ENCODE peak calls at places on chromosomes 1 and 21, in five cellular contexts. N is GM12878, T is H1, Z is GM12891, I is SK-N-SH. G is an unnamed sample.

GRCh38 chr1:203531063-203531462 is 37.1 kb downstream of the OPTC start:
- DNase-seq in Z (no peak), T (no peak), I (no peak), N (no peak), G (no peak)

GRCh38 chr1:93143136-93143535 is 37.1 kb downstream of the TMED5 start:
- DNase-seq in T (no peak), I (no peak), N (peak), Z (no peak), G (no peak)

GRCh38 chr1:64956733-64957441 is 9.5 kb downstream of the JAK1 start:
- DNase-seq in Z (peak), N (peak), I (no peak), T (no peak), G (peak)

GRCh38 chr1:118947790-118948189 is 40.4 kb downstream of the TBX15 start:
- DNase-seq in N (no peak), T (no peak), I (no peak), Z (no peak), G (no peak)

GRCh38 chr1:30310966-30311742 is 412.2 kb downstream of the MATN1 start:
- DNase-seq in T (peak), Z (no peak), I (no peak), N (no peak), G (no peak)

GRCh38 chr1:226372885-226373284 is 35.0 kb downstream of the PARP1 start:
- DNase-seq in N (no peak), I (no peak), Z (no peak), T (no peak), G (no peak)

GRCh38 chr1:10765734-10766478 is 30.5 kb downstream of the CASZ1 start:
- DNase-seq in T (no peak), N (no peak), I (no peak), Z (no peak), G (no peak)

GRCh38 chr1:26350701-26351590 is 3.0 kb downstream of the CRYBG2 start:
- DNase-seq in I (no peak), Z (no peak), N (no peak), T (no peak), G (no peak)

GRCh38 chr1:17122449-17123194 is 3.4 kb upstream of the PADI2 start:
- DNase-seq in N (no peak), T (no peak), Z (no peak), I (no peak), G (no peak)

GRCh38 chr1:160795951-160796383 is at the start of gene LY9:
- DNase-seq in T (no peak), I (no peak), Z (peak), N (peak), G (no peak)

GRCh38 chr1:1421147-1421906 is at the start of gene ANKRD65:
- DNase-seq in N (no peak), T (peak), I (peak), Z (no peak), G (no peak)

GRCh38 chr1:205183676-205184335 is 27.7 kb downstream of the DSTYK start:
- DNase-seq in I (no peak), N (no peak), T (no peak), Z (no peak), G (no peak)

GRCh38 chr1:119713538-119714456 is 2.1 kb downstream of the PHGDH start:
- DNase-seq in N (no peak), Z (no peak), T (no peak), I (no peak), G (no peak)

GRCh38 chr21:45322960-45323461 is 35.3 kb upstream of the POFUT2 start:
- DNase-seq in I (no peak), T (no peak), N (no peak), Z (no peak), G (no peak)

GRCh38 chr1:55143686-55144085 is 71.5 kb downstream of the USP24 start:
- DNase-seq in T (no peak), Z (no peak), N (no peak), I (no peak), G (no peak)

GRCh38 chr1:232319106-232319505 is 310.8 kb downstream of the SIPA1L2 start:
- DNase-seq in N (no peak), T (no peak), Z (no peak), I (peak), G (no peak)

GRCh38 chr1:177913762-177914540 is 55.9 kb downstream of the SEC16B start:
- DNase-seq in N (no peak), Z (no peak), T (peak), I (peak), G (no peak)

GRCh38 chr1:40980453-40981121 is 1.1 kb downstream of the CTPS1 start:
- DNase-seq in I (peak), Z (peak), T (no peak), N (no peak), G (peak)

GRCh38 chr1:167332503-167332902 is 111.8 kb downstream of the POU2F1 start:
- DNase-seq in Z (no peak), T (no peak), N (no peak), I (no peak), G (no peak)

GRCh38 chr1:99560192-99561040 is 85.5 kb upstream of the PALMD start:
- DNase-seq in Z (no peak), T (no peak), I (no peak), N (no peak), G (no peak)

GRCh38 chr1:109923131-109923945 is 12.7 kb downstream of the CSF1 start:
- DNase-seq in T (peak), I (peak), N (no peak), Z (no peak), G (no peak)

GRCh38 chr1:43431676-43432075 is 22.1 kb downstream of the HYI start:
- DNase-seq in T (no peak), Z (no peak), I (no peak), N (no peak), G (no peak)

GRCh38 chr21:38286739-38287426 is 30.1 kb downstream of the KCNJ15 start:
- DNase-seq in I (no peak), N (no peak), Z (no peak), T (no peak), G (no peak)

GRCh38 chr1:173963477-173963876 is 46.4 kb upstream of the SERPINC1 start:
- DNase-seq in N (no peak), Z (no peak), T (no peak), I (no peak), G (no peak)

GRCh38 chr21:38806153-38806941 is 618 bp downstream of the ETS2 start:
- DNase-seq in Z (peak), T (peak), N (no peak), I (peak), G (no peak)

GRCh38 chr1:40014253-40014706 is 26.2 kb upstream of the CAP1 start:
- DNase-seq in T (no peak), I (no peak), Z (no peak), N (no peak), G (no peak)

GRCh38 chr1:230316864-230317745 is 109.0 kb downstream of the PGBD5 start:
- DNase-seq in N (no peak), Z (no peak), I (no peak), T (no peak), G (no peak)

GRCh38 chr1:205360166-205360565 is 3.4 kb upstream of the KLHDC8A start:
- DNase-seq in N (no peak), I (peak), Z (no peak), T (no peak), G (no peak)

GRCh38 chr1:91783423-91784162 is 102.4 kb downstream of the TGFBR3 start:
- DNase-seq in N (no peak), T (no peak), I (no peak), Z (no peak), G (no peak)

GRCh38 chr1:165355221-165355976 is 1.1 kb downstream of the LMX1A start:
- DNase-seq in N (no peak), T (peak), I (no peak), Z (no peak), G (no peak)

GRCh38 chr21:22691643-22692042 is 1693.4 kb downstream of the NCAM2 start:
- DNase-seq in I (no peak), Z (no peak), T (no peak), N (no peak), G (no peak)

GRCh38 chr21:27759091-27759659 is 792.3 kb upstream of the ADAMTS5 start:
- DNase-seq in I (no peak), Z (no peak), N (no peak), T (peak), G (no peak)

GRCh38 chr21:38227401-38227800 is 29.4 kb upstream of the KCNJ15 start:
- DNase-seq in Z (no peak), T (no peak), N (no peak), I (no peak), G (no peak)

GRCh38 chr1:10057305-10057704 is 24.5 kb downstream of the UBE4B start:
- DNase-seq in Z (no peak), N (no peak), I (no peak), T (no peak), G (no peak)

GRCh38 chr21:18411565-18411964 is 8.0 kb upstream of the TMPRSS15 start:
- DNase-seq in I (no peak), T (no peak), Z (no peak), N (no peak), G (no peak)

GRCh38 chr1:24199291-24199900 is 12.3 kb upstream of the IFNLR1 start:
- DNase-seq in Z (peak), N (no peak), I (peak), T (peak), G (peak)

GRCh38 chr1:245677446-245678240 is 522.9 kb downstream of the KIF26B start:
- DNase-seq in I (no peak), N (no peak), T (no peak), Z (no peak), G (no peak)

GRCh38 chr21:45537746-45538291 is 4.4 kb downstream of the SLC19A1 start:
- DNase-seq in I (no peak), Z (no peak), N (no peak), T (peak), G (no peak)

DNA sequence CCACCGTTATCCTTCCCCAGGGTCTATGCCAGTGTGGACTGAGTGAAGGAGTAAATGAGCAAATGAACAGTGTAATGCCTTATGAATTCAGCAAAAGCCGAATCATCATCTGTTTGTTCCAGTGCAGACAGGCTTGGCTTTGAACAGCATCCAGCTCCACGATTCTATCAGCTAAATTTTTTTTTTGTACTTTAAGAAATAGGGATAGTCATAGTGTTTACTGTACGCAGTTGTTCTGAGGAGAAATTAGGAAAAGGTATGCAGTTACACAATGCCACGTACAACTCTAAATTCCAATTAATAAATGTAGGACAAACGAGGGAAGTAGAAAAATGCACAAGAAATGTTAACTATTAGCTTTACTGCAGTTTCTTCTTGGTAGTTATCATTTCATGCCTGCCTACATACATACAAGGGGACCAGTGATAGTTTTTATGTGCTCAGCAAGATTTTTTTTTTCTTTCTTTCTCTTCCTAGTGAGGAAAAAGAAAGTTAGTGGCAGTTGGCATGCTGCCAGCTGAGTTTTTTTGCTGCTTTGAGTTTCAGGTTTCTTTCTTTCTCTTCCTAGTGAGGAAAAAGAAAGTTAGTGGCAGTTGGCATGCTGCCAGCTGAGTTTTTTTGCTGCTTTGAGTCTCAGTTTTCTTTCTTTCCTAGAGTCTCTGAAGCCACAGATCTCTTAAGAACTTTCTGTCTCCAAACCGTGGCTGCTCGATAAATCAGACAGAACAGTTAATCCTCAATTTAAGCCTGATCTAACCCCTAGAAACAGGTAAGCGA is at the start of gene IFI44L:
- DNase-seq in N (peak), I (no peak), T (no peak), Z (no peak), G (no peak)
- TF ChIP-seq TAF1 in N (peak), I (no peak), T (no peak), Z (peak), G (no peak)

DNA sequence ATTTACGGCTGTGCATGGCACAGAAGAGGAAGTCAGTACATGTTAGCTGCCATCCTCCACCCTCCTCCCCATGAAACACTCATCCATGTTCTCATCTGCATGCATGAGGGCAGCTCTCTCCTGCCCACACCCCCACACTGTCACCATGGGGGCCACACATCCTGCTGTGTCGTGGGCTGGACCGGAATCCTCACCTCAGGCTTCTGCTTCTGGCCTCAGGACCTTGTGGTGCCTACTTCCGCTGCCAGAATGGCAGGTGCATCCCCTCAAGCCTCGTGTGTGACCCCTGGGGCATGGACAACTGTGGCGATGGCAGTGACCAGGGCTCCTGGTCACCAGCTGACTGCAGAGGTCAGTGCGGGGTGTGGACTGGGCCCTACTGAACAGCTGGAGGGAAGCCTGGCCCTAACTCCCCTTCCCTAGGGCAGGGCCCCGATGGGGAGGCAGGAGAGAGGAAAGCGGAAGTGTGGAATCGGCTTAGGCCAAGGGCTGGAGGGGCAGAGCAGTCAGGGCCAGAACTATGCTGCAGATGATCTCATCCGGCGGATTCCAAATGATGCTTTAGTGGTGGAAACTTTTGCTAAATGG is 3.8 kb downstream of the LDLRAD2 start:
- DNase-seq in T (no peak), N (no peak), Z (no peak), I (peak), G (no peak)
- TF ChIP-seq POLR2AphosphoS5 in T (no peak), N (no peak), Z (no peak), I (no peak), G (no peak)

GRCh38 chr21:32083175-32083574 is 195.7 kb downstream of the MIS18A start:
- DNase-seq in Z (no peak), I (peak), N (no peak), T (no peak), G (no peak)
- TF ChIP-seq TAF1 in Z (no peak), I (no peak), N (no peak), T (no peak), G (no peak)

GRCh38 chr1:237220243-237220642 is 178.3 kb downstream of the RYR2 start:
- DNase-seq in T (no peak), Z (no peak), N (no peak), I (no peak), G (no peak)
- TF ChIP-seq POLR2AphosphoS5 in T (no peak), Z (no peak), N (no peak), I (no peak), G (no peak)

DNA sequence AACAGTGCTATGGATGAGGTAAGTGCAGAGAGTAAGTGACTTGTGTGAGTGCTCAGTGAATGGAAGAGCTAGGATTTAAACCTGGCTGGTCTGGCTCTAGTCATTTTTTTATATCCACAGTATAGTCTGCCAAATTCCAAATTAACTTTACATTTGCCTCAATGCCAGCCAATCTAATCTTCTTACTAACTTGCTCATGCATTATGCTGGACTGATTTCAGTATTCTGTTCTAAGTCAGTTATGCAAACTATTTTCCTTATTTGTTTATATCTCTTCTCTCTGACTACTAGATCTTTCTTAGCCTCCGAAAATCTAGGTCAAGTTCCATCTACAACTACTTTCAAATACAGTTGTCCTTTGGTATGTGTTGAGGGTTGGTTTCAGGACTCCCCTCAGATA is 133.3 kb downstream of the XPR1 start:
- DNase-seq in I (no peak), T (no peak), Z (no peak), N (no peak), G (no peak)
- TF ChIP-seq TAF1 in I (no peak), T (no peak), Z (no peak), N (no peak), G (no peak)

DNA sequence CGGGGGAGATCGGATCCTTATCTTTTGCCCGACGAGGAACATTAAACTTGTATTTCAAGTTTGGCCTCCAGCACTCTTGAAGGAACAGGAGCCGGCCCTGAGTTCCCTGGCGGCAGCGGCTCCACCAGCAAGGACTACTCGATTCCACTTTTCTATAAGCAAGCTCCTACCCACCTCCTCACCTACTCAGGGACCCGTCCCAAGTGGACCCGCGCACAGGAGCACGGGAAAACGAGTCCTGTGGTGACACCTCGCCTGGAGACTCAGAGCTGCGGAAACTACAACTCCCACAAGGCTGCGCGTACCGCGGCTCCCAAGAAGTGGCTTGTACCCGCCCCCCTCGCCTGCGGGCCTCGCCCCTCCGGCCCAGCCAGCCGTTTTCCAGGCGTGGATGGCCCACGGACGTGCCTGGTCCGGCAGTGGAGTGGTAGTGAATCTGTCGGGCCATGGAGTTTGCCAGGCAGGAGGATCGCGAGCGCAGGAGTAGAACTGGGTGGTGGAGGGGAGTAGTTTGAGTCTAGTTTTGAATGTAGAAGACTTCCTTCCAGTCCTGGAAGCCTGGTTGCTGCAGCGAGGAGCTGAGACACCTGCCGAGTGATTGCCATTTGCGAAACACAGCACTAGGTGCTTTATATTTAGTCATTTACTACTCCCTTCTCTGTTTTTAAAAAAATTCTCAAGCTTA is at the start of gene ACP6:
- DNase-seq in T (peak), Z (peak), N (peak), I (peak), G (peak)
- TF ChIP-seq POLR2AphosphoS5 in T (no peak), Z (no peak), N (no peak), I (peak), G (no peak)

GRCh38 chr1:154784924-154785531 is 85.1 kb downstream of the KCNN3 start:
- DNase-seq in I (no peak), N (peak), T (no peak), Z (peak), G (peak)
- TF ChIP-seq TAF1 in I (no peak), N (peak), T (no peak), Z (no peak), G (no peak)

GRCh38 chr1:201157949-201158348 is 3.7 kb upstream of the TMEM9 start:
- DNase-seq in I (no peak), Z (no peak), T (no peak), N (no peak), G (no peak)
- TF ChIP-seq POLR2AphosphoS5 in I (no peak), Z (no peak), T (no peak), N (no peak), G (no peak)

GRCh38 chr21:42755766-42756579 is 102.6 kb downstream of the PDE9A start:
- DNase-seq in Z (no peak), T (no peak), I (no peak), N (no peak), G (no peak)

GRCh38 chr21:42755031-42755665 is 101.7 kb downstream of the PDE9A start:
- DNase-seq in N (no peak), Z (no peak), T (no peak), I (no peak), G (no peak)

GRCh38 chr21:42754270-42754933 is 101.0 kb downstream of the PDE9A start:
- DNase-seq in Z (no peak), T (no peak), I (no peak), N (no peak), G (no peak)

GRCh38 chr21:42751866-42752265 is 98.4 kb downstream of the PDE9A start:
- DNase-seq in Z (no peak), I (no peak), T (no peak), N (no peak), G (no peak)

DNA sequence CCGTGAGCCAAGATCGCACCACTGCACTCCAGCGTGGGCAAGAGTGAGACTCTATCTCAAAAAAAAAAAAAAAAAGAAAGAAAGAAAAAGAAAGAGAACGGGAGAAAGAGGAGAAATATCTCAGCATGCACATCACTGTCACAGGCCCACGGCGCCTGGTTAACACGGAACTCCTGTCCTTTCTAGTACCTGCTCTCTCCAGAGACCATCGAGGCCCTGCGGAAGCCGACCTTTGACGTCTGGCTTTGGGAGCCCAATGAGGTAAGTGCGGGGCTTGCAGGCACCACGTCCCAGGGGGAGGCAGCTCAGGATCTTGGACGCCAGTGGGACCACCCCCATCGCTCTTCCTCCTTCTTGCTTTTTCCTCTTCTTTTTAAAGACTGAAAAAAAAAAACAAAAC is 100.4 kb downstream of the PDE9A start:
- DNase-seq in Z (no peak), N (no peak), T (no peak), I (no peak), G (no peak)
- TF ChIP-seq TAF1 in Z (no peak), N (no peak), T (no peak), I (no peak), G (no peak)